ENCODE peak calls at places on chromosomes 7 and 10, in five cellular contexts. N, E, Y, I and T are unnamed samples.

GRCh38 chr10:132193907-132194552 is 7.3 kb downstream of the DPYSL4 start:
- DNase-seq in N (no peak), E (no peak), Y (no peak), I (no peak), T (no peak)

GRCh38 chr7:27083646-27084045 is 12.2 kb downstream of the HOXA1 start:
- DNase-seq in N (no peak), E (no peak), Y (no peak), I (no peak), T (no peak)

GRCh38 chr10:81696609-81697388 is 178.2 kb upstream of the NRG3 start:
- DNase-seq in N (no peak), E (no peak), Y (peak), I (peak), T (no peak)

GRCh38 chr7:106068986-106069385 is 43.1 kb downstream of the SYPL1 start:
- DNase-seq in N (no peak), E (peak), Y (no peak), I (no peak), T (no peak)

GRCh38 chr7:2157473-2158279 is 75.1 kb downstream of the MAD1L1 start:
- DNase-seq in N (peak), E (no peak), Y (no peak), I (no peak), T (no peak)

GRCh38 chr7:30956704-30957103 is 7.0 kb upstream of the GHRHR start:
- DNase-seq in N (no peak), E (no peak), Y (no peak), I (no peak), T (no peak)

GRCh38 chr10:95503526-95503925 is 57.6 kb downstream of the SORBS1 start:
- DNase-seq in N (no peak), E (no peak), Y (no peak), I (no peak), T (no peak)

GRCh38 chr10:21899736-21900135 is 103.8 kb downstream of the DNAJC1 start:
- DNase-seq in N (no peak), E (no peak), Y (no peak), I (no peak), T (no peak)

GRCh38 chr10:51297438-51297837 is 223.2 kb downstream of the PRKG1 start:
- DNase-seq in N (peak), E (no peak), Y (no peak), I (no peak), T (no peak)

GRCh38 chr7:25752967-25753791 is 398.8 kb upstream of the NFE2L3 start:
- DNase-seq in N (no peak), E (peak), Y (peak), I (no peak), T (peak)

GRCh38 chr10:133608855-133609254 is 17.7 kb downstream of the FRG2B start:
- DNase-seq in N (no peak), E (no peak), Y (no peak), I (no peak), T (no peak)

GRCh38 chr7:70321016-70321415 is 722.7 kb downstream of the AUTS2 start:
- DNase-seq in N (no peak), E (no peak), Y (no peak), I (no peak), T (no peak)

DNA sequence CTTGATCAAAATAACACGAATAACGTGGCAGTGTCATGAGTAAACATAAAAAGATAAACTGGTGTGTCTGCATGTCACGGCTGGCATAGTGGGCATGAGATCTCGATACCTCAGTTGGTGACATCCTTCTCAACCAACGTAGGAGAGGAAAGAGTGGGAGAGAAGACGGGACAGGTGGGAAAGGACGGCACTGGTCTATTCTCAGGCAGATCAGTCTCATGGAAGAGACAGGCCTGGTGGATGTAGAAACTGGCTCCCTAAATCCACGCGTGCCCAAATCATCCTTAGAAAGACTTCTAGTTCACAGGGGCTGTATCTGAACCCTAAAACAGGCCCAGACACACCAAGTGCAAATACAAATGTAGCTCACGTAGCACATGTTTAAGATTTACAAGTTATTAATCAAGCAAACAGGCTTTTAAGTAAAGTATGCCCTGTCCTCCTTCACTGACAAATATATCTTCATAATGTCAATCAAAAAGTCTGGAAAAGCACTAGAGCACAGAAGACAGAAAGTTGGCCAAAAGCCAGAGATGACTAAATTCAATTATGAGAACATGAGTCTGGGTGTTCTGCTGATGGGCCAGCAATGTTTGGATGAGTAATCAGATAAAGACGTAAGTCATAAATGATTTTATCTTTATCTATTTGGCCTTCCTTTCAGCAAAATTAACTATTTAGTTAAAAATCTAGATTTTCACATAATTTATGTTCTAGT is 56.3 kb downstream of the SFMBT2 start:
- DNase-seq in N (peak), E (no peak), Y (no peak), I (no peak), T (no peak)
- H2BK12ac ChIP-seq in N (no peak), E (no peak), Y (no peak), I (no peak), T (no peak)

DNA sequence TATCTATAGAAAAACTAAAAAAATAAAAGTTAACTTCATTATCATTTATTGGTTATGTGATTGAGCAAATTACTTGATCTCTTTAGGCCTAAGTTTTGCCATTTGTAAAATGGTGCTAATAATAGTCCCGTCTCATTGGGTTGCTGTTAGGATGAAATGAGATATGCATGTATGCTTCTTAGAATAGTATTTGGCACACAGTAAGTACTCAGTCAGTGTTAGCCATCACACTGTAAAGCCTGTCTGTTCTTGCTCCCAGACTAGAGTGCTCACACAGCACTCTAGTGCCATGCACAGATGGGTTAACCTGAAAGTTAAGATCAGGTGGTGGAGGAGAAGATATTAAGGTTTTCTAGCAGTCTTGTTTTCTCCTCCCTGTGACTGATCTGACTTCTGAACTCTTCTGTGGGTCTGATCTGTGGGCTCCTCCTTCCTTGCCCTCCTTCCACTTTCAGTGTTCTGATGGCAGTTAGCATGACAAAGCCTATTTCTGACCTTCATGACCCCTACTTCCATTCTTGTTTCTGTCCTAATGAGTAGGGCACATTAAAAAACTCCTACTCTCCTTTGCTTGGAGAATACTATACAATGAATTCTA is 167.5 kb downstream of the RNLS start:
- DNase-seq in N (no peak), E (no peak), Y (no peak), I (no peak), T (peak)
- H3K14ac ChIP-seq in N (no peak), E (no peak), Y (no peak), I (peak), T (no peak)

GRCh38 chr10:130213286-130214080 is 77.3 kb downstream of the GLRX3 start:
- DNase-seq in N (no peak), E (no peak), Y (no peak), I (no peak), T (no peak)

GRCh38 chr10:130214431-130214830 is 78.2 kb downstream of the GLRX3 start:
- DNase-seq in N (no peak), E (no peak), Y (no peak), I (no peak), T (no peak)

GRCh38 chr10:130218181-130218641 is 82.0 kb downstream of the GLRX3 start:
- DNase-seq in N (no peak), E (no peak), Y (peak), I (no peak), T (no peak)

GRCh38 chr10:130215076-130215917 is 79.1 kb downstream of the GLRX3 start:
- DNase-seq in N (no peak), E (no peak), Y (no peak), I (no peak), T (no peak)

GRCh38 chr10:130215918-130216205 is 79.7 kb downstream of the GLRX3 start:
- DNase-seq in N (no peak), E (no peak), Y (no peak), I (no peak), T (no peak)
- H4K8ac ChIP-seq in N (no peak), E (no peak), Y (no peak), I (no peak), T (no peak)

GRCh38 chr10:84370268-84370667 is 41.9 kb downstream of the CCSER2 start:
- DNase-seq in N (no peak), E (no peak), Y (no peak), I (no peak), T (no peak)
- H2BK12ac ChIP-seq in N (no peak), E (no peak), Y (no peak), I (no peak), T (no peak)

GRCh38 chr7:47330026-47330425 is 251.9 kb downstream of the TNS3 start:
- DNase-seq in N (no peak), E (no peak), Y (no peak), I (no peak), T (no peak)
- H3K14ac ChIP-seq in N (no peak), E (no peak), Y (no peak), I (no peak), T (no peak)

GRCh38 chr10:101066890-101067355 is 5.1 kb downstream of the KAZALD1 start:
- DNase-seq in N (peak), E (no peak), Y (no peak), I (no peak), T (no peak)
- H4K8ac ChIP-seq in N (no peak), E (no peak), Y (no peak), I (no peak), T (no peak)